ENCODE peak calls at places on chromosome 10, in eight cellular contexts. One of them, this sample, is unnamed.

GRCh38 chr10:80537705-80538480 is at the start of gene SH2D4B:
- DNase-seq in cardiac muscle cell: peak; percentile 17
- DNase-seq in NT2/D1: no peak
- DNase-seq in psoas muscle: no peak
- DNase-seq in kidney epithelial cell: no peak
- DNase-seq in AG10803: no peak
- DNase-seq in prostate gland: no peak
- DNase-seq in CD8-positive, alpha-beta memory T cell: no peak
- DNase-seq in this sample: no peak

GRCh38 chr10:83935911-83936310 is 203.4 kb upstream of the GHITM start:
- DNase-seq in NT2/D1: no peak
- DNase-seq in kidney epithelial cell: no peak
- DNase-seq in prostate gland: no peak
- DNase-seq in AG10803: no peak
- DNase-seq in CD8-positive, alpha-beta memory T cell: no peak
- DNase-seq in cardiac muscle cell: no peak
- DNase-seq in psoas muscle: no peak
- DNase-seq in this sample: no peak

GRCh38 chr10:98262571-98262970 is 5.4 kb downstream of the LOXL4 start:
- DNase-seq in cardiac muscle cell: peak; percentile 46
- DNase-seq in psoas muscle: peak; percentile 77
- DNase-seq in kidney epithelial cell: no peak
- DNase-seq in NT2/D1: peak; percentile 25
- DNase-seq in AG10803: peak; percentile 59
- DNase-seq in prostate gland: no peak
- DNase-seq in CD8-positive, alpha-beta memory T cell: no peak
- DNase-seq in this sample: peak; percentile 59

GRCh38 chr10:35420044-35420443 is 83.7 kb downstream of the CCNY start:
- DNase-seq in kidney epithelial cell: no peak
- DNase-seq in AG10803: no peak
- DNase-seq in psoas muscle: no peak
- DNase-seq in prostate gland: no peak
- DNase-seq in CD8-positive, alpha-beta memory T cell: no peak
- DNase-seq in cardiac muscle cell: no peak
- DNase-seq in NT2/D1: no peak
- DNase-seq in this sample: peak; percentile 44

GRCh38 chr10:12735843-12736462 is 265.6 kb downstream of the CCDC3 start:
- DNase-seq in psoas muscle: peak; percentile 43
- DNase-seq in cardiac muscle cell: no peak
- DNase-seq in CD8-positive, alpha-beta memory T cell: no peak
- DNase-seq in NT2/D1: no peak
- DNase-seq in AG10803: no peak
- DNase-seq in prostate gland: no peak
- DNase-seq in kidney epithelial cell: no peak
- DNase-seq in this sample: no peak

GRCh38 chr10:117005454-117006055 is 568 bp upstream of the SHTN1 start:
- DNase-seq in psoas muscle: no peak
- DNase-seq in NT2/D1: no peak
- DNase-seq in CD8-positive, alpha-beta memory T cell: no peak
- DNase-seq in kidney epithelial cell: no peak
- DNase-seq in AG10803: no peak
- DNase-seq in cardiac muscle cell: peak; percentile 52
- DNase-seq in prostate gland: peak; percentile 15
- DNase-seq in this sample: no peak

GRCh38 chr10:18658301-18658991 is 785 bp upstream of the ARL5B start:
- DNase-seq in CD8-positive, alpha-beta memory T cell: no peak
- DNase-seq in cardiac muscle cell: no peak
- DNase-seq in psoas muscle: peak; percentile 23
- DNase-seq in prostate gland: peak; percentile 9
- DNase-seq in kidney epithelial cell: no peak
- DNase-seq in AG10803: peak; percentile 72
- DNase-seq in NT2/D1: no peak
- DNase-seq in this sample: peak; percentile 54

GRCh38 chr10:102642553-102643345 is 1.5 kb upstream of the TRIM8 start:
- DNase-seq in cardiac muscle cell: peak; percentile 57
- DNase-seq in prostate gland: peak; percentile 75
- DNase-seq in psoas muscle: peak; percentile 68
- DNase-seq in CD8-positive, alpha-beta memory T cell: peak; percentile 76
- DNase-seq in NT2/D1: no peak
- DNase-seq in kidney epithelial cell: no peak
- DNase-seq in AG10803: peak; percentile 85
- DNase-seq in this sample: peak; percentile 71

GRCh38 chr10:125157473-125157865 is 2.9 kb downstream of the CTBP2 start:
- DNase-seq in prostate gland: no peak
- DNase-seq in cardiac muscle cell: no peak
- DNase-seq in psoas muscle: no peak
- DNase-seq in NT2/D1: no peak
- DNase-seq in CD8-positive, alpha-beta memory T cell: no peak
- DNase-seq in AG10803: peak; percentile 14
- DNase-seq in kidney epithelial cell: no peak
- DNase-seq in this sample: no peak

GRCh38 chr10:131722525-131723264 is 178.1 kb upstream of the PPP2R2D start:
- DNase-seq in cardiac muscle cell: no peak
- DNase-seq in CD8-positive, alpha-beta memory T cell: no peak
- DNase-seq in NT2/D1: no peak
- DNase-seq in psoas muscle: no peak
- DNase-seq in AG10803: no peak
- DNase-seq in kidney epithelial cell: no peak
- DNase-seq in prostate gland: no peak
- DNase-seq in this sample: no peak

GRCh38 chr10:80104066-80104926 is 25.8 kb downstream of the TMEM254 start:
- DNase-seq in prostate gland: no peak
- DNase-seq in cardiac muscle cell: no peak
- DNase-seq in CD8-positive, alpha-beta memory T cell: peak; percentile 51
- DNase-seq in AG10803: peak; percentile 98
- DNase-seq in psoas muscle: peak; percentile 29
- DNase-seq in kidney epithelial cell: no peak
- DNase-seq in NT2/D1: no peak
- DNase-seq in this sample: peak; percentile 68

GRCh38 chr10:107206856-107207255 is 42.4 kb upstream of the SORCS1 start:
- DNase-seq in CD8-positive, alpha-beta memory T cell: no peak
- DNase-seq in psoas muscle: no peak
- DNase-seq in prostate gland: no peak
- DNase-seq in NT2/D1: no peak
- DNase-seq in cardiac muscle cell: no peak
- DNase-seq in AG10803: no peak
- DNase-seq in kidney epithelial cell: no peak
- DNase-seq in this sample: no peak

GRCh38 chr10:133564816-133565215 is 567 bp downstream of the SYCE1 start:
- DNase-seq in kidney epithelial cell: no peak
- DNase-seq in cardiac muscle cell: no peak
- DNase-seq in NT2/D1: no peak
- DNase-seq in psoas muscle: no peak
- DNase-seq in CD8-positive, alpha-beta memory T cell: no peak
- DNase-seq in AG10803: no peak
- DNase-seq in prostate gland: no peak
- DNase-seq in this sample: no peak
- H3K4me3 ChIP-seq in kidney epithelial cell: no peak overlapping the region
- H3K4me3 ChIP-seq in cardiac muscle cell: no peak overlapping the region
- H3K4me3 ChIP-seq in NT2/D1: no peak overlapping the region
- H3K4me3 ChIP-seq in psoas muscle: no peak overlapping the region
- H3K4me3 ChIP-seq in CD8-positive, alpha-beta memory T cell: no peak overlapping the region
- H3K4me3 ChIP-seq in AG10803: no peak overlapping the region
- H3K4me3 ChIP-seq in prostate gland: no peak overlapping the region
- H3K4me3 ChIP-seq in this sample: no peak overlapping the region

GRCh38 chr10:78550716-78551115 is 517.1 kb downstream of the RPS24 start:
- DNase-seq in NT2/D1: no peak
- DNase-seq in kidney epithelial cell: no peak
- DNase-seq in cardiac muscle cell: no peak
- DNase-seq in AG10803: no peak
- DNase-seq in CD8-positive, alpha-beta memory T cell: no peak
- DNase-seq in psoas muscle: no peak
- DNase-seq in prostate gland: no peak
- DNase-seq in this sample: no peak
- H3K4me3 ChIP-seq in NT2/D1: no peak overlapping the region
- H3K4me3 ChIP-seq in kidney epithelial cell: no peak overlapping the region
- H3K4me3 ChIP-seq in cardiac muscle cell: no peak overlapping the region
- H3K4me3 ChIP-seq in AG10803: no peak overlapping the region
- H3K4me3 ChIP-seq in CD8-positive, alpha-beta memory T cell: no peak overlapping the region
- H3K4me3 ChIP-seq in psoas muscle: no peak overlapping the region
- H3K4me3 ChIP-seq in prostate gland: no peak overlapping the region
- H3K4me3 ChIP-seq in this sample: no peak overlapping the region

DNA sequence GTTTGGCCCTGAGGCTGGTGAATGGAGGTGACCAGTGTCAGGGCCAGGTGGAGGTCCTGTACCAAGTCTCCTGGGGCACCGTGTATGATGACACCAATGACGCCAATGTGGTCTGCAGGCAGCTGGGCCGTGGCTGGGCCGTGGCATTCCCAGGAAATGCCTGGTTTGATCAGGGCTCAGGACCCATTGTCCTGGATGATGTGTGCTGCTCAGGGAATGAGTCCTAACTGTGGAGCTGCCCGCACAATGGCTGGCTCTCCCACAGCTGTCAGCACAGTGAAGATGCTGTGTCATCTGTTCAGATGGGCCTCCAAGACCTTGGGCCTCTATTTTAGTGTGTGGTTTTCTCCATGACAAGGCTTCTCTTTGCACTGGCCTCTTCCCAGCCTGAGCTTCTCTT is 64.0 kb downstream of the DMBT1 start:
- DNase-seq in CD8-positive, alpha-beta memory T cell: no peak
- DNase-seq in NT2/D1: no peak
- DNase-seq in psoas muscle: no peak
- DNase-seq in prostate gland: no peak
- DNase-seq in AG10803: no peak
- DNase-seq in kidney epithelial cell: no peak
- DNase-seq in cardiac muscle cell: no peak
- DNase-seq in this sample: no peak
- H3K4me3 ChIP-seq in CD8-positive, alpha-beta memory T cell: no peak overlapping the region
- H3K4me3 ChIP-seq in NT2/D1: no peak overlapping the region
- H3K4me3 ChIP-seq in psoas muscle: no peak overlapping the region
- H3K4me3 ChIP-seq in prostate gland: no peak overlapping the region
- H3K4me3 ChIP-seq in AG10803: no peak overlapping the region
- H3K4me3 ChIP-seq in kidney epithelial cell: no peak overlapping the region
- H3K4me3 ChIP-seq in cardiac muscle cell: no peak overlapping the region
- H3K4me3 ChIP-seq in this sample: no peak overlapping the region

GRCh38 chr10:128125416-128125943 is 743 bp downstream of the MKI67 start:
- DNase-seq in prostate gland: no peak
- DNase-seq in CD8-positive, alpha-beta memory T cell: no peak
- DNase-seq in kidney epithelial cell: no peak
- DNase-seq in NT2/D1: no peak
- DNase-seq in cardiac muscle cell: no peak
- DNase-seq in psoas muscle: no peak
- DNase-seq in AG10803: no peak
- DNase-seq in this sample: no peak

GRCh38 chr10:128125944-128126764 is at the start of gene MKI67:
- DNase-seq in AG10803: peak; percentile 80
- DNase-seq in NT2/D1: peak; percentile 67
- DNase-seq in CD8-positive, alpha-beta memory T cell: peak; percentile 92
- DNase-seq in psoas muscle: peak; percentile 80
- DNase-seq in kidney epithelial cell: peak; percentile 55
- DNase-seq in cardiac muscle cell: peak; percentile 94
- DNase-seq in prostate gland: peak; percentile 70
- DNase-seq in this sample: peak; percentile 90

GRCh38 chr10:128123853-128124252 is 2.4 kb downstream of the MKI67 start:
- DNase-seq in psoas muscle: no peak
- DNase-seq in AG10803: no peak
- DNase-seq in cardiac muscle cell: no peak
- DNase-seq in kidney epithelial cell: no peak
- DNase-seq in prostate gland: no peak
- DNase-seq in NT2/D1: no peak
- DNase-seq in CD8-positive, alpha-beta memory T cell: no peak
- DNase-seq in this sample: no peak

GRCh38 chr10:128121750-128122412 is 4.3 kb downstream of the MKI67 start:
- DNase-seq in prostate gland: no peak
- DNase-seq in cardiac muscle cell: no peak
- DNase-seq in NT2/D1: no peak
- DNase-seq in psoas muscle: no peak
- DNase-seq in CD8-positive, alpha-beta memory T cell: no peak
- DNase-seq in AG10803: no peak
- DNase-seq in kidney epithelial cell: no peak
- DNase-seq in this sample: no peak

DNA sequence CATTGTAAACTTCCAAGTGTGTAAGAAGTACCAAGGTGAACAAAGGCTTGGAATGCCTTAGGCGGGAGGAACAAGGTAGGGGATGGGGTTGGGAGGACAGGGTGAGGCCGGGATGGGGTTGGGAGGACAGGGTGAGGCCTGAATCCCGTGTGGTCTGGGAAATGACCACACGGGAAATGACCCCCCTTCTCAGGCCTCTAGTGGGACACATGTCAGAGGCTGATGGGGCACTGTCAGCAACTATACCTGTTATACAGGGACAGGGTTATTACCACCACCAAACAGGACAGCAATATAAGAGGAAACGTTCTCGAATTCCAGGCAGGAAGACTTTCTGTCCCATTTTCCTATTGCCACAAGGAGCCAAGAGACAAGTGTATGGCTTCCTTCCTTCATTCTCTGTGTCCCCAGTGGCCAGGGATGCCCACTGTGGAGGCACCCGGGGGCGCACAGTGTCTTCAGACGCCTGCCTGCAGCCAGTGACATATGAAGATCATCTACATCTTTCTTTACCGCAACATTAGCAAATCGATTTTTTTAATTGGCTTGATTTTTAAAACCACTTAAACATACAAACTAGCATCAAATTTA is 1.3 kb downstream of the MKI67 start:
- DNase-seq in prostate gland: no peak
- DNase-seq in CD8-positive, alpha-beta memory T cell: no peak
- DNase-seq in cardiac muscle cell: no peak
- DNase-seq in AG10803: no peak
- DNase-seq in NT2/D1: no peak
- DNase-seq in kidney epithelial cell: no peak
- DNase-seq in psoas muscle: no peak
- DNase-seq in this sample: no peak
- H3K4me3 ChIP-seq in prostate gland: no peak overlapping the region
- H3K4me3 ChIP-seq in CD8-positive, alpha-beta memory T cell: peak overlapping the region; percentile 64
- H3K4me3 ChIP-seq in cardiac muscle cell: peak overlapping the region; percentile 56
- H3K4me3 ChIP-seq in AG10803: peak overlapping the region; percentile 72
- H3K4me3 ChIP-seq in NT2/D1: peak overlapping the region; percentile 71
- H3K4me3 ChIP-seq in kidney epithelial cell: peak overlapping the region; percentile 91
- H3K4me3 ChIP-seq in psoas muscle: no peak overlapping the region
- H3K4me3 ChIP-seq in this sample: no peak overlapping the region

GRCh38 chr10:89888647-89889046 is 187.3 kb downstream of the KIF20B start:
- DNase-seq in kidney epithelial cell: no peak
- DNase-seq in cardiac muscle cell: no peak
- DNase-seq in AG10803: no peak
- DNase-seq in NT2/D1: no peak
- DNase-seq in prostate gland: no peak
- DNase-seq in CD8-positive, alpha-beta memory T cell: no peak
- DNase-seq in psoas muscle: no peak
- DNase-seq in this sample: no peak

GRCh38 chr10:89891006-89891405 is 189.6 kb downstream of the KIF20B start:
- DNase-seq in NT2/D1: no peak
- DNase-seq in prostate gland: no peak
- DNase-seq in psoas muscle: no peak
- DNase-seq in kidney epithelial cell: no peak
- DNase-seq in cardiac muscle cell: no peak
- DNase-seq in AG10803: no peak
- DNase-seq in CD8-positive, alpha-beta memory T cell: no peak
- DNase-seq in this sample: peak; percentile 19

GRCh38 chr10:89889610-89890009 is 188.2 kb downstream of the KIF20B start:
- DNase-seq in cardiac muscle cell: no peak
- DNase-seq in NT2/D1: no peak
- DNase-seq in AG10803: no peak
- DNase-seq in psoas muscle: no peak
- DNase-seq in kidney epithelial cell: no peak
- DNase-seq in CD8-positive, alpha-beta memory T cell: no peak
- DNase-seq in prostate gland: no peak
- DNase-seq in this sample: no peak

GRCh38 chr10:89894051-89894450 is 192.7 kb downstream of the KIF20B start:
- DNase-seq in AG10803: no peak
- DNase-seq in kidney epithelial cell: no peak
- DNase-seq in CD8-positive, alpha-beta memory T cell: no peak
- DNase-seq in NT2/D1: no peak
- DNase-seq in prostate gland: no peak
- DNase-seq in psoas muscle: no peak
- DNase-seq in cardiac muscle cell: no peak
- DNase-seq in this sample: peak; percentile 34
- H3K4me3 ChIP-seq in AG10803: no peak overlapping the region
- H3K4me3 ChIP-seq in kidney epithelial cell: no peak overlapping the region
- H3K4me3 ChIP-seq in CD8-positive, alpha-beta memory T cell: no peak overlapping the region
- H3K4me3 ChIP-seq in NT2/D1: no peak overlapping the region
- H3K4me3 ChIP-seq in prostate gland: no peak overlapping the region
- H3K4me3 ChIP-seq in psoas muscle: no peak overlapping the region
- H3K4me3 ChIP-seq in cardiac muscle cell: no peak overlapping the region
- H3K4me3 ChIP-seq in this sample: no peak overlapping the region

GRCh38 chr10:119207713-119208552 is 562 bp downstream of the GRK5 start:
- DNase-seq in kidney epithelial cell: no peak
- DNase-seq in AG10803: peak; percentile 53
- DNase-seq in NT2/D1: no peak
- DNase-seq in CD8-positive, alpha-beta memory T cell: peak; percentile 56
- DNase-seq in prostate gland: peak; percentile 33
- DNase-seq in psoas muscle: peak; percentile 47
- DNase-seq in cardiac muscle cell: peak; percentile 75
- DNase-seq in this sample: peak; percentile 80
- H3K4me3 ChIP-seq in kidney epithelial cell: peak overlapping the region; percentile 57
- H3K4me3 ChIP-seq in AG10803: peak overlapping the region; percentile 91
- H3K4me3 ChIP-seq in NT2/D1: peak overlapping the region; percentile 71
- H3K4me3 ChIP-seq in CD8-positive, alpha-beta memory T cell: peak overlapping the region; percentile 78
- H3K4me3 ChIP-seq in prostate gland: peak overlapping the region; percentile 72
- H3K4me3 ChIP-seq in psoas muscle: peak overlapping the region; percentile 87
- H3K4me3 ChIP-seq in cardiac muscle cell: peak overlapping the region; percentile 76
- H3K4me3 ChIP-seq in this sample: peak overlapping the region; percentile 90